ENCODE peak calls at places on chromosomes 2 and 18, in nine cellular contexts. L, K, D, H, V, O, S, B and T are unnamed samples.

GRCh38 chr2:183927367-183928355 is 670.7 kb upstream of the ZNF804A start:
- DNase-seq in L (no peak), K (no peak), D (no peak), H (peak; percentile 90), V (no peak), O (no peak), S (peak; percentile 12), B (no peak), T (no peak)

GRCh38 chr2:226410212-226410611 is 389.4 kb downstream of the IRS1 start:
- DNase-seq in L (no peak), K (no peak), D (no peak), H (no peak), V (no peak), O (no peak), S (no peak), B (no peak), T (no peak)

GRCh38 chr2:1707771-1708351 is 36.5 kb downstream of the PXDN start:
- DNase-seq in L (peak; percentile 71), K (peak; percentile 72), D (peak; percentile 98), H (peak; percentile 96), V (no peak), O (no peak), S (peak; percentile 51), B (peak; percentile 81), T (no peak)

GRCh38 chr2:68463287-68463877 is 3.7 kb downstream of the FBXO48 start:
- DNase-seq in L (no peak), K (no peak), D (peak; percentile 67), H (peak; percentile 78), V (peak; percentile 44), O (no peak), S (no peak), B (no peak), T (peak; percentile 63)

GRCh38 chr18:13137041-13137938 is 81.3 kb upstream of the LDLRAD4 start:
- DNase-seq in L (peak; percentile 79), K (peak; percentile 37), D (peak; percentile 29), H (peak; percentile 15), V (no peak), O (peak; percentile 52), S (no peak), B (no peak), T (peak; percentile 70)

GRCh38 chr2:40177366-40177765 is 274.5 kb downstream of the SLC8A1 start:
- DNase-seq in L (no peak), K (no peak), D (no peak), H (no peak), V (no peak), O (no peak), S (no peak), B (no peak), T (no peak)

GRCh38 chr2:197599285-197599965 is 76.0 kb downstream of the RFTN2 start:
- DNase-seq in L (no peak), K (no peak), D (peak; percentile 33), H (peak; percentile 59), V (peak; percentile 28), O (no peak), S (peak; percentile 9), B (no peak), T (peak; percentile 7)

GRCh38 chr2:127739800-127740199 is 38.5 kb downstream of the SFT2D3 start:
- DNase-seq in L (no peak), K (no peak), D (no peak), H (no peak), V (no peak), O (no peak), S (no peak), B (no peak), T (no peak)

GRCh38 chr2:159410276-159410675 is 123.8 kb upstream of the WDSUB1 start:
- DNase-seq in L (no peak), K (no peak), D (no peak), H (no peak), V (no peak), O (no peak), S (no peak), B (no peak), T (no peak)

GRCh38 chr2:172561270-172561669 is 5.4 kb downstream of the PDK1 start:
- DNase-seq in L (no peak), K (no peak), D (no peak), H (no peak), V (no peak), O (no peak), S (no peak), B (no peak), T (no peak)

GRCh38 chr2:171008550-171009205 is 79.6 kb downstream of the GORASP2 start:
- DNase-seq in L (no peak), K (no peak), D (no peak), H (no peak), V (no peak), O (no peak), S (no peak), B (no peak), T (no peak)

GRCh38 chr18:37641573-37641972 is 76.0 kb upstream of the CELF4 start:
- DNase-seq in L (no peak), K (no peak), D (no peak), H (no peak), V (no peak), O (no peak), S (no peak), B (no peak), T (no peak)

GRCh38 chr18:49135871-49136270 is 185.1 kb upstream of the SMAD7 start:
- DNase-seq in L (no peak), K (no peak), D (peak; percentile 69), H (peak; percentile 36), V (no peak), O (no peak), S (no peak), B (no peak), T (no peak)

GRCh38 chr2:170454471-170455372 is 260.4 kb upstream of the SP5 start:
- DNase-seq in L (no peak), K (peak; percentile 60), D (no peak), H (no peak), V (no peak), O (no peak), S (no peak), B (no peak), T (no peak)

GRCh38 chr2:36358317-36358659 is 2.7 kb downstream of the CRIM1 start:
- DNase-seq in L (no peak), K (no peak), D (peak; percentile 84), H (peak; percentile 41), V (no peak), O (no peak), S (no peak), B (no peak), T (no peak)

GRCh38 chr2:139917723-139918384 is 1137.7 kb upstream of the NXPH2 start:
- DNase-seq in L (no peak), K (no peak), D (no peak), H (no peak), V (no peak), O (no peak), S (no peak), B (no peak), T (no peak)

GRCh38 chr18:23238651-23239349 is 103.5 kb downstream of the CABLES1 start:
- DNase-seq in L (no peak), K (no peak), D (peak; percentile 79), H (peak; percentile 51), V (no peak), O (no peak), S (no peak), B (no peak), T (no peak)

GRCh38 chr2:85396531-85397470 is 13.4 kb downstream of the CAPG start:
- DNase-seq in L (peak; percentile 40), K (peak; percentile 12), D (no peak), H (no peak), V (no peak), O (no peak), S (no peak), B (peak; percentile 48), T (no peak)

GRCh38 chr2:14535156-14535555 is 97.4 kb upstream of the LRATD1 start:
- DNase-seq in L (no peak), K (no peak), D (no peak), H (no peak), V (no peak), O (no peak), S (no peak), B (no peak), T (no peak)

GRCh38 chr2:241862093-241862492 is 3.4 kb upstream of the PDCD1 start:
- DNase-seq in L (no peak), K (no peak), D (no peak), H (no peak), V (no peak), O (no peak), S (no peak), B (no peak), T (no peak)

GRCh38 chr2:99472327-99472960 is 17.4 kb downstream of the REV1 start:
- DNase-seq in L (no peak), K (no peak), D (no peak), H (no peak), V (no peak), O (no peak), S (no peak), B (no peak), T (no peak)

GRCh38 chr2:1784087-1784486 is 39.8 kb upstream of the PXDN start:
- DNase-seq in L (no peak), K (no peak), D (peak; percentile 47), H (no peak), V (no peak), O (no peak), S (no peak), B (no peak), T (no peak)

GRCh38 chr2:105379741-105380186 is 19.1 kb downstream of the FHL2 start:
- DNase-seq in L (no peak), K (no peak), D (no peak), H (no peak), V (no peak), O (no peak), S (no peak), B (no peak), T (no peak)

GRCh38 chr2:54658548-54659207 is 64.8 kb upstream of the EML6 start:
- DNase-seq in L (no peak), K (no peak), D (peak; percentile 60), H (peak; percentile 31), V (no peak), O (no peak), S (no peak), B (no peak), T (no peak)

GRCh38 chr2:10285191-10285577 is 17.5 kb upstream of the HPCAL1 start:
- DNase-seq in L (no peak), K (no peak), D (no peak), H (no peak), V (no peak), O (no peak), S (no peak), B (no peak), T (no peak)

GRCh38 chr2:235594041-235594440 is 100.2 kb downstream of the AGAP1 start:
- DNase-seq in L (no peak), K (no peak), D (peak; percentile 84), H (peak; percentile 86), V (peak; percentile 35), O (no peak), S (no peak), B (no peak), T (peak; percentile 35)